ENCODE peak calls at places on chromosomes 12 and 14, in eight cellular contexts. C, B, G, K, T, X, W and Z are unnamed samples.

GRCh38 chr14:99946652-99947489 is 118.4 kb upstream of the EVL start:
- DNase-seq in X (peak; percentile 72), C (peak; percentile 20), B (no peak), W (peak; percentile 17), K (no peak), G (peak; percentile 66), T (peak; percentile 37), Z (peak; percentile 53)

GRCh38 chr12:34292736-34293625 is 270.7 kb downstream of the ALG10 start:
- DNase-seq in G (no peak), X (no peak), T (no peak), B (no peak), W (no peak), C (no peak), K (no peak), Z (no peak)

GRCh38 chr14:90616881-90617280 is 199.3 kb downstream of the TTC7B start:
- DNase-seq in X (no peak), B (no peak), G (no peak), W (no peak), C (no peak), K (no peak), T (no peak), Z (peak; percentile 93)

GRCh38 chr12:62123721-62124203 is 136.4 kb upstream of the USP15 start:
- DNase-seq in K (peak; percentile 9), B (peak; percentile 48), W (peak; percentile 10), C (peak; percentile 33), X (no peak), T (peak; percentile 30), G (peak; percentile 65), Z (peak; percentile 65)

GRCh38 chr12:87300-87699 is 20.7 kb downstream of the IQSEC3 start:
- DNase-seq in K (no peak), B (peak; percentile 10), X (no peak), T (no peak), W (no peak), G (no peak), C (no peak), Z (no peak)

GRCh38 chr14:73209943-73210342 is 27.4 kb upstream of the PAPLN start:
- DNase-seq in C (peak; percentile 45), T (no peak), G (no peak), B (peak; percentile 63), K (no peak), X (no peak), W (no peak), Z (peak; percentile 71)

GRCh38 chr12:117874842-117875434 is 93.9 kb downstream of the KSR2 start:
- DNase-seq in X (peak; percentile 47), T (peak; percentile 68), G (peak; percentile 90), W (peak; percentile 71), K (no peak), B (peak; percentile 54), C (peak; percentile 59), Z (peak; percentile 80)

GRCh38 chr12:116818341-116818856 is 62.8 kb downstream of the HRK start:
- DNase-seq in W (peak; percentile 25), T (no peak), K (no peak), X (no peak), B (no peak), G (no peak), C (peak; percentile 20), Z (peak; percentile 74)

GRCh38 chr12:94768398-94769039 is 118.2 kb upstream of the TMCC3 start:
- DNase-seq in K (no peak), W (no peak), X (no peak), G (no peak), B (peak; percentile 25), C (no peak), T (no peak), Z (peak; percentile 34)

GRCh38 chr12:6632026-6632978 is 3.5 kb downstream of the LPAR5 start:
- DNase-seq in X (no peak), B (no peak), K (no peak), T (no peak), G (no peak), C (peak; percentile 37), W (peak; percentile 27), Z (no peak)

GRCh38 chr14:68734231-68734732 is 58.6 kb downstream of the ZFP36L1 start:
- DNase-seq in B (no peak), X (peak; percentile 38), G (no peak), K (no peak), T (no peak), C (no peak), W (no peak), Z (peak; percentile 47)

GRCh38 chr14:26379951-26380350 is 217.9 kb downstream of the NOVA1 start:
- DNase-seq in B (no peak), T (no peak), G (no peak), K (no peak), X (no peak), C (no peak), W (no peak), Z (no peak)

GRCh38 chr12:26940820-26941219 is 2.5 kb downstream of the FGFR1OP2 start:
- DNase-seq in T (no peak), K (no peak), B (peak; percentile 8), C (peak; percentile 17), W (no peak), G (no peak), X (no peak), Z (peak; percentile 33)

GRCh38 chr12:96350982-96351381 is 49.3 kb downstream of the CDK17 start:
- DNase-seq in C (no peak), T (no peak), G (no peak), B (no peak), W (no peak), X (no peak), K (no peak), Z (no peak)

GRCh38 chr14:23610090-23610814 is 25.9 kb upstream of the DHRS2 start:
- DNase-seq in G (no peak), X (no peak), W (no peak), K (no peak), T (no peak), C (no peak), B (no peak), Z (no peak)

GRCh38 chr14:77962731-77963520 is 163.0 kb downstream of the ADCK1 start:
- DNase-seq in B (no peak), X (no peak), W (no peak), G (no peak), T (no peak), C (no peak), K (no peak), Z (no peak)

GRCh38 chr14:65446159-65446558 is 33.6 kb downstream of the FUT8 start:
- DNase-seq in C (peak; percentile 56), K (no peak), X (no peak), T (no peak), W (no peak), G (no peak), B (no peak), Z (peak; percentile 45)

GRCh38 chr12:116736962-116737773 is 701 bp downstream of the SPRING1 start:
- DNase-seq in X (peak; percentile 15), K (no peak), B (no peak), W (no peak), T (peak; percentile 29), G (no peak), C (peak; percentile 19), Z (peak; percentile 21)

GRCh38 chr12:54294152-54294913 is 6.5 kb downstream of the NFE2 start:
- DNase-seq in X (peak; percentile 55), G (peak; percentile 79), T (peak; percentile 41), W (peak; percentile 67), K (no peak), C (peak; percentile 39), B (no peak), Z (peak; percentile 67)

GRCh38 chr12:104163631-104164030 is 25.6 kb upstream of the NFYB start:
- DNase-seq in G (no peak), C (no peak), X (no peak), K (no peak), T (no peak), B (no peak), W (no peak), Z (no peak)

GRCh38 chr12:115691123-115691522 is 586.4 kb downstream of the MED13L start:
- DNase-seq in K (no peak), G (no peak), X (no peak), T (no peak), B (no peak), W (no peak), C (no peak), Z (no peak)

GRCh38 chr12:51888316-51889215 is 663 bp downstream of the ANKRD33 start:
- DNase-seq in B (no peak), T (no peak), K (no peak), C (no peak), G (no peak), W (no peak), X (no peak), Z (no peak)

GRCh38 chr14:77125275-77126073 is 16.1 kb downstream of the ZDHHC22 start:
- DNase-seq in X (no peak), G (peak; percentile 44), B (no peak), T (no peak), W (no peak), K (no peak), C (no peak), Z (no peak)

GRCh38 chr12:62866451-62867082 is 68.4 kb downstream of the PPM1H start:
- DNase-seq in W (no peak), T (no peak), B (peak; percentile 78), G (peak; percentile 52), X (no peak), K (no peak), C (peak; percentile 90), Z (peak; percentile 75)

GRCh38 chr12:62692884-62693283 is 226.3 kb downstream of the MON2 start:
- DNase-seq in W (no peak), K (peak; percentile 32), C (peak; percentile 83), T (no peak), B (peak; percentile 86), G (no peak), X (no peak), Z (no peak)

GRCh38 chr14:37466623-37467088 is 128.4 kb downstream of the FOXA1 start:
- DNase-seq in T (no peak), X (no peak), W (no peak), G (no peak), B (no peak), K (peak; percentile 6), C (no peak), Z (no peak)

GRCh38 chr12:19382111-19382526 is 57.2 kb upstream of the AEBP2 start:
- DNase-seq in B (peak; percentile 89), X (no peak), K (peak; percentile 86), G (peak; percentile 43), T (no peak), C (peak; percentile 84), W (no peak), Z (peak; percentile 74)

GRCh38 chr12:108730337-108731104 is 797 bp downstream of the CORO1C start:
- DNase-seq in X (peak; percentile 30), T (peak; percentile 63), G (peak; percentile 87), W (peak; percentile 56), C (peak; percentile 89), K (no peak), B (peak; percentile 89), Z (peak; percentile 79)

GRCh38 chr12:51326762-51327439 is 2.9 kb upstream of the BIN2 start:
- DNase-seq in G (no peak), T (no peak), K (no peak), B (peak; percentile 55), W (peak; percentile 60), X (peak; percentile 57), C (peak; percentile 65), Z (no peak)

GRCh38 chr12:98656289-98657101 is 11.4 kb downstream of the APAF1 start:
- DNase-seq in C (no peak), W (no peak), G (no peak), T (no peak), B (no peak), X (no peak), K (no peak), Z (peak; percentile 39)